ENCODE peak calls at places on chromosomes 13 and 19, in seven cellular contexts. W, P, E, H, A, V and I are unnamed samples.

GRCh38 chr13:44417876-44418275 is 44.3 kb downstream of the SERP2 start:
- DNase-seq in P (no peak), V (no peak), W (no peak), A (peak), E (no peak), H (no peak), I (no peak)

GRCh38 chr19:35776102-35776788 is 881 bp downstream of the ARHGAP33 start:
- DNase-seq in V (no peak), E (peak), W (no peak), A (no peak), H (no peak), P (peak), I (no peak)

GRCh38 chr13:100544866-100545683 is 43.5 kb downstream of the GGACT start:
- DNase-seq in V (peak), P (peak), H (no peak), E (no peak), W (no peak), A (peak), I (no peak)

GRCh38 chr19:23996549-23996948 is 81.9 kb downstream of the ZNF726 start:
- DNase-seq in E (no peak), H (no peak), W (peak), A (no peak), V (no peak), P (no peak), I (no peak)

GRCh38 chr19:47141695-47142094 is 11.1 kb downstream of the SAE1 start:
- DNase-seq in A (no peak), H (no peak), W (no peak), E (no peak), P (no peak), V (no peak), I (no peak)

GRCh38 chr19:42284641-42285341 is 15.7 kb downstream of the CIC start:
- DNase-seq in P (peak), E (no peak), H (no peak), W (no peak), A (peak), V (peak), I (peak)

GRCh38 chr19:1002600-1002999 is 2.4 kb downstream of the GRIN3B start:
- DNase-seq in P (no peak), H (no peak), E (no peak), W (no peak), A (no peak), V (no peak), I (no peak)

GRCh38 chr13:40158218-40158617 is 502.8 kb downstream of the COG6 start:
- DNase-seq in E (no peak), P (no peak), V (no peak), H (no peak), W (no peak), A (no peak), I (no peak)

GRCh38 chr13:39047560-39047959 is 9.3 kb downstream of the NHLRC3 start:
- DNase-seq in P (no peak), A (no peak), V (no peak), E (no peak), H (no peak), W (peak), I (no peak)

GRCh38 chr13:52617070-52618060 is 24.9 kb upstream of the HNRNPA1L2 start:
- DNase-seq in A (peak), P (peak), V (peak), W (peak), H (peak), E (peak), I (peak)

GRCh38 chr13:106484084-106484754 is 51.2 kb downstream of the EFNB2 start:
- DNase-seq in W (no peak), V (no peak), A (no peak), H (no peak), P (no peak), E (no peak), I (no peak)

GRCh38 chr19:41564515-41565383 is 11.2 kb upstream of the CEACAM21 start:
- DNase-seq in A (no peak), E (no peak), H (no peak), P (no peak), V (peak), W (peak), I (no peak)

GRCh38 chr13:112849500-112849899 is 119.5 kb upstream of the MCF2L start:
- DNase-seq in V (no peak), W (no peak), P (no peak), A (no peak), H (no peak), E (no peak), I (no peak)

GRCh38 chr13:36212789-36213188 is 1.6 kb downstream of the SOHLH2 start:
- DNase-seq in V (no peak), W (no peak), H (no peak), P (no peak), E (no peak), A (no peak), I (no peak)

GRCh38 chr13:36211567-36211966 is 2.8 kb downstream of the SOHLH2 start:
- DNase-seq in V (no peak), E (no peak), P (no peak), W (no peak), A (no peak), H (no peak), I (no peak)

DNA sequence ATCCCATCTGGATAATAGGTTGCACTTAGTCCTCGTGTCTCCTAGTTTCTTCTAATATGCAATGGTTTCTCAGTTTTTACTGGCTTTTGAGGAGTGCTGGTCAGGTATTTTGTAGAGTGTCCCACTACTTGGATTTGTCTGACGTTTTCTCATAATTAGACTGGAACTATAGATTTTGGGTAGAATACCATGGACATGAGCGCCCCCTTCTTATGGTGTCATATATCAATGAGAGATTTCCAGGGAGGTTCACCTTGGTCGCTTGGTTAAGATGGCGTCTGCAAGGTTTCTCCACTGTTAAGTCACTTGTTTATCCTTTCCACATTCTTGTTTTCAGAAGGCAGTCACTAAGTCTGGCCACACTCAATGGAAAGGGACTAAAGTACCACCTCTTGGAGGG is 6.7 kb downstream of the SOHLH2 start:
- DNase-seq in E (no peak), A (no peak), V (no peak), H (no peak), W (no peak), P (no peak), I (no peak)
- TF ChIP-seq CTCF in E (no peak), A (no peak), V (no peak), H (no peak), W (no peak), P (no peak), I (no peak)

GRCh38 chr19:18919086-18919894 is at the start of the genes COPE and DDX49:
- DNase-seq in E (peak), P (peak), A (peak), V (peak), H (peak), W (peak), I (peak)
- TF ChIP-seq CTCF in E (no peak), P (no peak), A (no peak), V (no peak), H (no peak), W (no peak), I (no peak)

DNA sequence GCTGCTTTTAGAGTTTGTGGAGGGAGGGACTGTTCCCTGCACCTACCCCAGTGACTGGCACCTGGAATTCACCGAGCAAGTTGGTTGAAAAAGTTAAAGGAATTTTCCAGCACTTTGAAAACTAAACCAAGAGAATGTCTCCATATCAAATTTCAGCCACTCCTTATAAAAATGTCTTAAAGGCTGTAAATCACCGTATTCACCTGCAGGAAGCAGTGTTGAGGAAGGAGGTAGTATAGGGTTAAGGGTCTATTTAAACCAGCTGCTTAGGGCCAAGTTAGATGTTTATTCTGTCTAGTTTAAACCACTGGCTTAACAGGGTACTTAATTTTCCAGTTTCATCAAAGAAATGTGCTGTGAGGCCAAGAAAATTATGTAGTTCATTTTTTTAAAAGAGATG is 3.8 kb upstream of the RAB20 start:
- DNase-seq in V (no peak), E (no peak), A (peak), W (no peak), H (no peak), P (no peak), I (no peak)
- TF ChIP-seq CTCF in V (no peak), E (peak), A (no peak), W (no peak), H (no peak), P (no peak), I (no peak)

GRCh38 chr13:72651196-72651595 is 76.2 kb downstream of the MZT1 start:
- DNase-seq in W (no peak), P (no peak), V (no peak), H (no peak), A (no peak), E (no peak), I (no peak)
- TF ChIP-seq CTCF in W (no peak), P (no peak), V (no peak), H (peak), A (no peak), E (peak), I (no peak)